ENCODE peak calls at places on chromosomes 7 and 10, in four cellular contexts. N, R, Q and X are unnamed samples.

GRCh38 chr10:122746408-122746807 is 46.8 kb upstream of the C10orf120 start:
- DNase-seq in N (no peak), R (no peak), Q (no peak), X (no peak)

GRCh38 chr10:44281089-44281613 is 103.7 kb downstream of the CXCL12 start:
- DNase-seq in N (no peak), R (no peak), Q (no peak), X (no peak)

GRCh38 chr7:141071260-141071854 is 2.5 kb upstream of the TMEM178B start:
- DNase-seq in N (no peak), R (no peak), Q (peak), X (no peak)

GRCh38 chr7:55044318-55044717 is 25.5 kb downstream of the EGFR start:
- DNase-seq in N (no peak), R (no peak), Q (no peak), X (no peak)

GRCh38 chr10:77297370-77297692 is 340.3 kb downstream of the KCNMA1 start:
- DNase-seq in N (no peak), R (peak), Q (no peak), X (no peak)

GRCh38 chr7:92904292-92905131 is 68.1 kb upstream of the CDK6 start:
- DNase-seq in N (peak), R (peak), Q (no peak), X (peak)

GRCh38 chr10:129621694-129622093 is 154.7 kb downstream of the MGMT start:
- DNase-seq in N (no peak), R (no peak), Q (no peak), X (no peak)

GRCh38 chr10:113216068-113216467 is 266.0 kb downstream of the TCF7L2 start:
- DNase-seq in N (no peak), R (no peak), Q (no peak), X (no peak)

GRCh38 chr7:41385996-41386395 is 316.9 kb downstream of the INHBA start:
- DNase-seq in N (peak), R (no peak), Q (no peak), X (no peak)

GRCh38 chr10:59622320-59622901 is 87.2 kb downstream of the SLC16A9 start:
- DNase-seq in N (peak), R (peak), Q (peak), X (no peak)

GRCh38 chr7:7272294-7272693 is 90.0 kb downstream of the C1GALT1 start:
- DNase-seq in N (no peak), R (peak), Q (no peak), X (no peak)

GRCh38 chr7:22223841-22224240 is 133.1 kb downstream of the RAPGEF5 start:
- DNase-seq in N (no peak), R (no peak), Q (no peak), X (no peak)

GRCh38 chr10:7152982-7153381 is 257.9 kb downstream of the SFMBT2 start:
- DNase-seq in N (no peak), R (no peak), Q (no peak), X (no peak)

GRCh38 chr10:24207781-24208611 is 942 bp upstream of the KIAA1217 start:
- DNase-seq in N (peak), R (no peak), Q (peak), X (no peak)

GRCh38 chr10:131830446-131831130 is 70.2 kb upstream of the PPP2R2D start:
- DNase-seq in N (no peak), R (no peak), Q (no peak), X (no peak)

GRCh38 chr10:73850863-73851461 is 23.4 kb downstream of the CAMK2G start:
- DNase-seq in N (no peak), R (peak), Q (peak), X (no peak)

GRCh38 chr10:34647157-34647556 is 167.9 kb downstream of the PARD3 start:
- DNase-seq in N (no peak), R (no peak), Q (no peak), X (no peak)

GRCh38 chr7:151590071-151590800 is 70.5 kb upstream of the RHEB start:
- DNase-seq in N (no peak), R (no peak), Q (no peak), X (no peak)

GRCh38 chr7:55521543-55522267 is 50.6 kb downstream of the VOPP1 start:
- DNase-seq in N (no peak), R (no peak), Q (no peak), X (no peak)

GRCh38 chr7:66557214-66558200 is 71.2 kb upstream of the KCTD7 start:
- DNase-seq in N (peak), R (no peak), Q (peak), X (no peak)

GRCh38 chr10:37474645-37475044 is 349.2 kb downstream of the ANKRD30A start:
- DNase-seq in N (no peak), R (no peak), Q (no peak), X (no peak)

GRCh38 chr7:27183682-27184341 is 1.2 kb downstream of the HOXA11 start:
- DNase-seq in N (no peak), R (no peak), Q (no peak), X (no peak)

GRCh38 chr7:136931169-136931867 is 62.9 kb downstream of the CHRM2 start:
- DNase-seq in N (no peak), R (no peak), Q (no peak), X (no peak)

GRCh38 chr7:151851782-151852181 is 25.1 kb downstream of the PRKAG2 start:
- DNase-seq in N (no peak), R (no peak), Q (peak), X (no peak)

GRCh38 chr10:68208424-68209042 is 23.4 kb downstream of the ATOH7 start:
- DNase-seq in N (peak), R (peak), Q (peak), X (peak)

GRCh38 chr7:18754766-18755165 is 259.2 kb downstream of the HDAC9 start:
- DNase-seq in N (no peak), R (no peak), Q (no peak), X (no peak)

GRCh38 chr7:82194011-82194410 is 249.6 kb downstream of the CACNA2D1 start:
- DNase-seq in N (no peak), R (peak), Q (no peak), X (no peak)

GRCh38 chr7:129343099-129343700 is 91.0 kb upstream of the STRIP2 start:
- DNase-seq in N (peak), R (no peak), Q (no peak), X (no peak)

GRCh38 chr7:2838451-2838850 is 5.7 kb downstream of the GNA12 start:
- DNase-seq in N (no peak), R (no peak), Q (no peak), X (no peak)

GRCh38 chr10:46542567-46543323 is 13.7 kb downstream of the GPRIN2 start:
- DNase-seq in N (no peak), R (no peak), Q (peak), X (no peak)

GRCh38 chr10:104067525-104067924 is 18.2 kb downstream of the COL17A1 start:
- DNase-seq in N (no peak), R (no peak), Q (peak), X (no peak)

DNA sequence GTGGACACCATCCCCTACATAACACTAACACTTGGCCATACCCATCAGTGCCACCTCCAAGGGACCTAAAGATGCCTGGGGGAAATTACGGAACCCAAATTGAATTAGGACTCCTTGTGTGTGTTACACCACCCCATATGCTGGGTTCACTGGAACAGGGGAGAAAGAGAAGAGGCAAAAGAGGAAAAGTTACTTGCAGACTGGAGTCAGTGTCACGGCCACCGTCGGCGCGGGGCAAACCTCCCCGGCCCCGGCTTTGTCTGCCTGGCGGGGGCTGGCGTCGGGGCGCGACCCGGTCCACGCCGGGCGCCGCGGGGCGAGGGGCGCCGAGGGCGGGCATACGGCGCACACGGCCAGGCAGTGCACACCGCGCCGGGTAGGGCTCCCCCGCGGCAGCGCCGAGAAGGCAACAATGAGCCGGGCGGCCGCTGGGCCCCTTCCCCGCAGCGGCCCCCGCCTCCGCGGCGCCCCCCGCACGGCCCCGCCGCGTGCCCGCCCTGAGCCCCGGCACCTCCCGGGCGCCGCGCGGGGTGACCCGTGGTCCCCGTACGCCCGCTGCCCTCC is 171.1 kb downstream of the FAM107B start:
- DNase-seq in N (no peak), R (no peak), Q (no peak), X (no peak)
- TF ChIP-seq CTCF in N (no peak), R (no peak), Q (no peak), X (no peak)

GRCh38 chr7:120274899-120275298 is 1.9 kb downstream of the KCND2 start:
- DNase-seq in N (no peak), R (no peak), Q (no peak), X (no peak)

GRCh38 chr7:120274482-120274881 is 1.5 kb downstream of the KCND2 start:
- DNase-seq in N (no peak), R (no peak), Q (no peak), X (no peak)

GRCh38 chr7:120272896-120273475 is at the start of gene KCND2:
- DNase-seq in N (peak), R (no peak), Q (peak), X (no peak)

GRCh38 chr7:120273476-120273975 is 551 bp downstream of the KCND2 start:
- DNase-seq in N (peak), R (no peak), Q (peak), X (no peak)

DNA sequence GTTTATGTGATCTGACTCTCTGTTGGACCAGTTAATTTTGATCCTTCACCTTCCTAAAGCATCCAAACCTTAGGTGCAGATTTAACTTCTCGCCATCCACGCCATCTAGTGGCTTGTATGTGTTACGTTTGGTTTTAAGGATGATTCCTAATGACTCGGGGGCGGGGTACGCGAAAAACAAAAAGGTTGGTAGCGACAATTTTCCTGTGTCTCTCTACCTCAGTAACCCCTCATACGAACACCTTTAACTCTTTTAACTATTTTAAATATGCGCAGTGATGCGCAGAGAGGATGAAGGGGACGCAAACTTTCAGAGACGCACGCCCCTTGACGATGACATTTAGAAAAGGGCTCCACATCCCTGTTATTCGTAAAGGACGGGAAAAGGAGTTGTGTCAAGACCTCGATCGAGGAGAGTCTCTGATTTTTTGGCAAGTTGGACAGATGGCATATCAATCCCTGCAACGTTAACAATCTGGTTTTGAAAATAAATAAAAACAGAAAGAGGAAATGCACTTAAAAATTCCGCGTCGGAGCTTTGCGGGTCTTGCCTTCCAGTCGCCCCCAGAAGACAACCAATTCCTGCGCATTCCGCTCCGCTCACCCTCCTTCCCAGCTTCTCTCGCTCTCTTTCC is 597 bp upstream of the KCND2 start:
- DNase-seq in N (peak), R (no peak), Q (peak), X (peak)
- H3K4me3 ChIP-seq in N (peak), R (peak), Q (peak), X (peak)

DNA sequence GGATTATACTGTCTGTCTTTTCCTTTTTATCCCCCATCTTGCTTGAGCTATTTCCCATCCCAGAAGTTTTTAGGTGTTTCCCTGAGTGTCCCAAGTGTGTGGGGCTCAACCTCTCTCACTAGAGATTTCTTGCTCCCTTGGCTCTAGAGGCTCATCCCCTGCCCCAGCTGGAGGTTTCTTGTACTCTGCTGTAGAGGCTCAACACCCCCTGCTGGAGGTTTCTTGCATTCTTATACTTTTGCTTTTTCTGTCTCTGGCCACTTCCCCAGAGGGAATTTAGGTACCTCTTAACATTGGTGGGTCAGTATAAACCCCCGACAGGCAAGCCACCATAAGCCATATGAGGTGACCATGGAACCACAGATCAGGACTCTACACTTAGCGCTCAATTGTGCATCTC is 114.2 kb upstream of the FAM3C start:
- DNase-seq in N (no peak), R (no peak), Q (no peak), X (no peak)
- TF ChIP-seq CTCF in N (no peak), R (no peak), Q (no peak), X (no peak)

DNA sequence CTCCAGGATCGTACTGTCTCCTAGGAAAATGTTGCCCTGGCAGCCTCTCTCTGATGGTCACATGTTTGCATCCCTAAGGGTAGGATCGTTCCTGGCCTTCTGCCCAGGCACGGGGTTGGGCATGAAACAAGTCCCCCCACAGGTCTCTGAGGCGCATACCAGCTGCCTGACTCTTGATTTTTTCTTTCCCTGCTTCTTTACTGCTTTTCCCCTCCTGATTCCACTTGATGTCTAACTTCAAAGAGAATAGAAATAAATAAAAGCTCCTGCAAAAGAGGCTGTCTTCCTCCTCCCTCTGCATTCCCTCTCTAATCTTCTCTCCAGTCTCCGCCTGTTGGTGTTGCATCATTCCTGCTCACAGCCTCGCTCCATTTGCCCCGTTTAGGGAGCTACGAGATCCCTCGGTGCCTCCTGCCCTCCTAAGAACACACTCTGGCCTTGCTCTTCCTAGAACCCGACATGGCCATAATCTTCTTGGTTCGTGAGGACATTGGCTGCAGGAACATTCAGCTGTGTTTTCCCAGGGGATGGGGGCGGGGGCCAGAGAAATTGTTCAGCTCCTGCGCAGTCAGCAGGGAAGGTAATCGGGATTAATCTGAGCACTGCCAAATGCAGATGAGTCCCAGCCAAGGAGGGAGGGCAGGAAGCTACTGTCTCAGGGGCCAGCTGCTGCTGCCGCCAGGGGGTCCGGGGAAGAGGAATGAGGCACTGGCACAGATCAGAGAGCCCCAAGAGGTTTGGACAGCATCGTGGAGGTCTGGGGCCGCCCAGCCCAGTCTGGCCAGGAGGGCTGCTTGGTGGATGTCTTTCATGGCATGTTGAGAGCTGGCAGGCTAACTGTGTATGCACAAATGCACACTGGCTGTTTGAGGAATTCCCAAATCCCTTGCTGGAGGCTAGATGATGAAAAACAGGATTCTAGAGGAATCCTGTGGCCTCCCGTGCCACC is 26.1 kb downstream of the LEP start:
- DNase-seq in N (peak), R (peak), Q (peak), X (peak)
- H3K4me3 ChIP-seq in N (no peak), R (no peak), Q (no peak), X (no peak)

GRCh38 chr7:83934118-83934734 is 260.4 kb downstream of the SEMA3A start:
- DNase-seq in N (no peak), R (no peak), Q (no peak), X (no peak)
- TF ChIP-seq CTCF in N (peak), R (no peak), Q (peak), X (peak)

GRCh38 chr10:56646301-56646700 is 285.2 kb upstream of the ZWINT start:
- DNase-seq in N (no peak), R (no peak), Q (no peak), X (no peak)

DNA sequence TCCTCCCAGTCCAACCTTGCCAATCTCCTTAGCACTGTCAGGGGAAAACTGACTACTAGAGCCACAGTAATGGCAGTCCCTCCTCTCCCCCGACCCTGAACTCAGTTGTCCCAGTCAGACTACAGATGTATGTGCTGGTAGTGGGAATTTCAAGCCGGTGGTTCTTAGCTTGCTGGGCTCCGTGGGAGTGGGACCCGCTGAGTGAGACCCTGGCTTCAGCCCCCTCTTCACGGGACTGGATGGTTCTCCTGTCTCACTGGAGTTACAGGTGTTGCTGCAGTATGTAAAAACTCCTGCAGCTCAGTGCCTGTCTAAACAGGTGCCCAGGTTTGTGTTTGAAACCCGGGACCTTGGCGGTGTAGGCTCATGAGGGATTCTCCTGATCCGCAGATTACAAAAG is 285.7 kb upstream of the ZWINT start:
- DNase-seq in N (no peak), R (no peak), Q (no peak), X (no peak)
- H3K4me3 ChIP-seq in N (no peak), R (no peak), Q (no peak), X (no peak)

DNA sequence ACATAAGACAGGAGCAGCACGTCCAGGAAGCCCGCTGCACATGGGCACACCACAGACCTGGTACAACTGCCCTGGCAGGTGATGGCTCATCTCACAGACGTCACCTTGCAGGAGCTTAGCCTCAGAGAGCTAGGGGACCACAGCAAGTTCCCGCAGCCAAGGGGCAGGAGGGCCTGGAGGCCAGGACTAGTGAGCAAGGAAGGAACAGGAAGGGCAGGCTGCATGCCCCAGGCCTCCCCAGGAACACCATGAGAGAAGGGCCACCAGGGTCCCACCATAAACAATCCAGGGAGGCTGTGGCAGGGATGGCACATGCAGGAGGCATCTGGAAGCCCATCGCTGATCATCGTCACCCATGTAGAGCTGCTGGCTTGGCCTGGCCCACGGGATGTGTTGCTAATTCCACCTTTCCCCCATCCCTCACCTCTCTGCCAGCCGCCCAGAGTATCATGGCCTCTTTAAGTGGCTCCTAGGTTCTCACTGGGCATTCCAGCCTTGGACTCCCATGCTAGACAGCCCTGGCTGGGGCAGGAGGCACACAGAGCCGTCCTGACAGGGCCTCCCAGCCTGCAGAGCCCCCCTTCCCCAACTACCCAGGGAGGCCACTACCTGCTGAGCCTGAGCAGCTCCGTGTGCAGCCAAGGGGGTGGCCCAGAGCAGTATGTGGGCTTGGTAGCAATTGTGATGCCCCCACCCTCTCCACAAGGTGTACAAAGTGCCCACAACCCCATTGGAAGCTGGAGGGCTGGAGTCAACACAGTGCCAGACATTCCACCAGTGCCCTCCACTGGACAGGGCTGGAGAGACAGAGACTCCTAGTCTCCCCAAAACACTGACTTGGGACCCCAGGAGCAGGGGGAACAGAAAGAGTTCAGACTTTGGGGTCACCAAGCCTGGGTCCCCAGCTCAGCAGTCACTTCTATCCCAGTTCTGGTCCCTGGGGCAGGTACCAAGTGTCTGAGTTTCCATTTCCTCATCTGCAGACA is 35.5 kb downstream of the GRID1 start:
- DNase-seq in N (no peak), R (no peak), Q (no peak), X (no peak)
- TF ChIP-seq CTCF in N (no peak), R (no peak), Q (no peak), X (no peak)

GRCh38 chr10:2950546-2950945 is 116.8 kb upstream of the PFKP start:
- DNase-seq in N (no peak), R (no peak), Q (no peak), X (no peak)

GRCh38 chr10:2948127-2948854 is 119.1 kb upstream of the PFKP start:
- DNase-seq in N (no peak), R (no peak), Q (no peak), X (no peak)

GRCh38 chr10:2949221-2949947 is 118.0 kb upstream of the PFKP start:
- DNase-seq in N (no peak), R (no peak), Q (no peak), X (no peak)

GRCh38 chr10:2951235-2951835 is 116.0 kb upstream of the PFKP start:
- DNase-seq in N (no peak), R (no peak), Q (no peak), X (no peak)

GRCh38 chr10:2949948-2950354 is 117.4 kb upstream of the PFKP start:
- DNase-seq in N (no peak), R (peak), Q (no peak), X (peak)
- H3K4me3 ChIP-seq in N (no peak), R (no peak), Q (no peak), X (no peak)